ENCODE peak calls at places on chromosomes 16 and 17, in four cellular contexts. E is body of pancreas, S is WTC11, V is sigmoid colon. C is an unnamed sample.

GRCh38 chr16:85605051-85605911 is 7.8 kb upstream of the GSE1 start:
- DNase-seq in E (no peak), V (no peak), S (no peak), C (no peak)

GRCh38 chr17:55354941-55355340 is 66.7 kb downstream of the MMD start:
- DNase-seq in V (no peak), S (no peak), E (no peak), C (no peak)

GRCh38 chr16:4612977-4613635 is 1.6 kb downstream of the UBALD1 start:
- DNase-seq in S (no peak), V (no peak), E (no peak), C (no peak)

GRCh38 chr17:19019041-19019941 is 14.7 kb upstream of the FAM83G start:
- DNase-seq in S (no peak), E (peak), V (no peak), C (peak)

GRCh38 chr16:67651039-67651438 is 6.1 kb downstream of the CARMIL2 start:
- DNase-seq in E (no peak), S (no peak), V (no peak), C (no peak)

GRCh38 chr16:54077412-54077821 is 209.2 kb downstream of the IRX3 start:
- DNase-seq in V (no peak), S (no peak), E (no peak), C (peak)

GRCh38 chr16:57258910-57259475 is 13.9 kb downstream of the ARL2BP start:
- DNase-seq in V (peak), E (no peak), S (no peak), C (peak)

GRCh38 chr17:953767-954166 is 25.8 kb downstream of the NXN start:
- DNase-seq in S (no peak), V (no peak), E (no peak), C (no peak)

GRCh38 chr16:2467301-2468141 is 3.6 kb upstream of the NTN3 start:
- DNase-seq in S (peak), V (peak), E (peak), C (no peak)

GRCh38 chr17:33447090-33447489 is 154.0 kb upstream of the ASIC2 start:
- DNase-seq in E (no peak), S (no peak), V (no peak), C (no peak)

GRCh38 chr16:83533193-83533592 is 274.6 kb upstream of the HSBP1 start:
- DNase-seq in V (no peak), S (no peak), E (no peak), C (peak)

GRCh38 chr16:89374393-89374948 is 115.9 kb downstream of the ANKRD11 start:
- DNase-seq in V (no peak), S (peak), E (no peak), C (no peak)

GRCh38 chr17:8585911-8586310 is 44.6 kb downstream of the MYH10 start:
- DNase-seq in S (no peak), V (no peak), E (no peak), C (no peak)

GRCh38 chr17:48555183-48555615 is 10.3 kb upstream of the HOXB2 start:
- DNase-seq in S (no peak), V (no peak), E (no peak), C (no peak)

GRCh38 chr17:61849674-61850073 is 13.7 kb downstream of the BRIP1 start:
- DNase-seq in S (no peak), V (no peak), E (no peak), C (no peak)

GRCh38 chr17:59406808-59407381 is 75.4 kb downstream of the YPEL2 start:
- DNase-seq in S (no peak), V (no peak), E (no peak), C (no peak)

GRCh38 chr17:56185905-56186783 is 32.9 kb downstream of the ANKFN1 start:
- DNase-seq in S (no peak), E (no peak), V (no peak), C (no peak)

GRCh38 chr17:15257316-15257925 is 7.7 kb downstream of the PMP22 start:
- DNase-seq in S (peak), E (peak), V (peak), C (no peak)
- TF ChIP-seq CTCF in S (peak), E (peak), V (peak), C (peak)

GRCh38 chr17:38333635-38334295 is 10.0 kb downstream of the GPR179 start:
- DNase-seq in S (peak), E (peak), V (no peak), C (no peak)
- TF ChIP-seq CTCF in S (peak), E (no peak), V (no peak), C (peak)

GRCh38 chr17:71081666-71082065 is 912.3 kb downstream of the KCNJ2 start:
- DNase-seq in E (no peak), S (no peak), V (no peak), C (no peak)

GRCh38 chr17:71085238-71086033 is 916.1 kb downstream of the KCNJ2 start:
- DNase-seq in E (peak), S (peak), V (no peak), C (no peak)

GRCh38 chr17:71084838-71085237 is 915.5 kb downstream of the KCNJ2 start:
- DNase-seq in S (no peak), E (no peak), V (no peak), C (no peak)

GRCh38 chr17:71080937-71081336 is 911.6 kb downstream of the KCNJ2 start:
- DNase-seq in S (peak), V (no peak), E (no peak), C (no peak)

GRCh38 chr17:71084219-71084618 is 914.9 kb downstream of the KCNJ2 start:
- DNase-seq in E (peak), S (peak), V (no peak), C (no peak)
- TF ChIP-seq CTCF in E (no peak), S (peak), V (no peak), C (peak)

DNA sequence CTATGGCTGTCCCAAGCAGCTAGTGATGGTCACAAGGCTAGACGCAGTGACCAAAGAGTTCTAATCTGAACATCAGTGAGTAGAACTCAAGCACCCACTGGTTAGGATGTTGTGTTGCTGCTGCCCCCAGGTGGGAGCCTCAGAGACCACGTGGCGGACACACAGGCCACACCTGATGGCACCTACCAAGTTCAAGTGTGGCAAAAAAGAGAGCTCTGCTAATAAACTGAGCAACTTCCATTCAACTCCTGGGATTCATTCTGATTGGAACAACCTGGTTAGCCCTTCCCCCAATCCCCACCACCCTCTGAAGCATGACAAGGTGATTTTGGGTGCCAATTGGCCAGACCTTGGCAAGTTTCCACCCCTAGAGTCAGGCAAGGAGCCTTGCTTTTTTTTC is 3.5 kb upstream of the LCMT1 start:
- DNase-seq in S (peak), V (no peak), E (no peak), C (no peak)
- TF ChIP-seq CTCF in S (no peak), V (no peak), E (no peak), C (no peak)